ENCODE peak calls at places on chromosome 14, in nine cellular contexts. L, I, A, O, K, N, Q, C and G are unnamed samples.
A peak's percentile ranks its signal among the peaks of the same experiment; 100 is the strongest.

GRCh38 chr14:29799718-29800117 is 127.9 kb downstream of the PRKD1 start:
- DNase-seq in L (no peak), I (no peak), A (no peak), O (no peak), K (no peak), N (no peak), Q (no peak), C (no peak), G (no peak)

GRCh38 chr14:59657769-59658168 is 81.2 kb upstream of the CCDC175 start:
- DNase-seq in L (no peak), I (no peak), A (no peak), O (no peak), K (no peak), N (no peak), Q (no peak), C (no peak), G (no peak)

GRCh38 chr14:104277416-104278213 is 139.2 kb downstream of the KIF26A start:
- DNase-seq in L (no peak), I (no peak), A (no peak), O (no peak), K (peak; percentile 22), N (no peak), Q (no peak), C (no peak), G (no peak)

GRCh38 chr14:105096206-105096875 is 31.1 kb upstream of the GPR132 start:
- DNase-seq in L (no peak), I (no peak), A (no peak), O (no peak), K (no peak), N (no peak), Q (no peak), C (no peak), G (no peak)

GRCh38 chr14:60510976-60511599 is 2.1 kb downstream of the SIX6 start:
- DNase-seq in L (no peak), I (no peak), A (no peak), O (no peak), K (no peak), N (no peak), Q (no peak), C (no peak), G (no peak)

GRCh38 chr14:53793790-53794560 is 162.7 kb downstream of the BMP4 start:
- DNase-seq in L (no peak), I (no peak), A (no peak), O (no peak), K (no peak), N (no peak), Q (no peak), C (peak; percentile 6), G (no peak)

GRCh38 chr14:96267336-96267735 is 11.3 kb downstream of the BDKRB1 start:
- DNase-seq in L (no peak), I (peak; percentile 93), A (no peak), O (peak; percentile 65), K (no peak), N (no peak), Q (no peak), C (peak; percentile 82), G (no peak)

GRCh38 chr14:84446250-84446649 is 1083.7 kb upstream of the FLRT2 start:
- DNase-seq in L (no peak), I (no peak), A (no peak), O (no peak), K (no peak), N (no peak), Q (no peak), C (no peak), G (no peak)

GRCh38 chr14:55454264-55455151 is 14.1 kb upstream of the TBPL2 start:
- DNase-seq in L (peak; percentile 79), I (peak; percentile 86), A (peak; percentile 52), O (no peak), K (peak; percentile 37), N (peak; percentile 33), Q (no peak), C (peak; percentile 85), G (peak; percentile 60)

GRCh38 chr14:54366726-54367707 is 29.8 kb upstream of the CDKN3 start:
- DNase-seq in L (peak; percentile 38), I (peak; percentile 82), A (no peak), O (peak; percentile 75), K (peak; percentile 42), N (no peak), Q (no peak), C (peak; percentile 73), G (peak; percentile 55)

GRCh38 chr14:68984686-68985085 is 5.6 kb upstream of the ACTN1 start:
- DNase-seq in L (no peak), I (no peak), A (no peak), O (no peak), K (no peak), N (no peak), Q (no peak), C (no peak), G (no peak)

GRCh38 chr14:102491366-102491765 is 18.2 kb downstream of the ANKRD9 start:
- DNase-seq in L (no peak), I (no peak), A (no peak), O (no peak), K (no peak), N (no peak), Q (no peak), C (no peak), G (no peak)